ENCODE peak calls at places on chromosome 18, in seven cellular contexts. One of them, this sample, is unnamed.

GRCh38 chr18:31490387-31490786 is 7.6 kb upstream of the DSG2 start:
- DNase-seq in tibial nerve: no peak
- DNase-seq in heart left ventricle: no peak
- DNase-seq in mesothelial cell of epicardium: no peak
- DNase-seq in upper lobe of left lung: no peak
- DNase-seq in chondrocyte: no peak
- DNase-seq in stomach: no peak
- DNase-seq in this sample: no peak

GRCh38 chr18:63974991-63975390 is 5.1 kb downstream of the SERPINB8 start:
- DNase-seq in mesothelial cell of epicardium: no peak
- DNase-seq in tibial nerve: no peak
- DNase-seq in heart left ventricle: no peak
- DNase-seq in stomach: no peak
- DNase-seq in chondrocyte: no peak
- DNase-seq in upper lobe of left lung: no peak
- DNase-seq in this sample: no peak

GRCh38 chr18:56172527-56172926 is 465.9 kb downstream of the TXNL1 start:
- DNase-seq in stomach: no peak
- DNase-seq in chondrocyte: no peak
- DNase-seq in mesothelial cell of epicardium: no peak
- DNase-seq in upper lobe of left lung: no peak
- DNase-seq in tibial nerve: no peak
- DNase-seq in heart left ventricle: no peak
- DNase-seq in this sample: no peak

GRCh38 chr18:36448384-36449290 is 151.1 kb downstream of the FHOD3 start:
- DNase-seq in chondrocyte: no peak
- DNase-seq in mesothelial cell of epicardium: no peak
- DNase-seq in heart left ventricle: no peak
- DNase-seq in tibial nerve: no peak
- DNase-seq in upper lobe of left lung: no peak
- DNase-seq in stomach: no peak
- DNase-seq in this sample: no peak

GRCh38 chr18:10787293-10787901 is 261.6 kb downstream of the NAPG start:
- DNase-seq in heart left ventricle: peak; percentile 67
- DNase-seq in mesothelial cell of epicardium: peak; percentile 78
- DNase-seq in chondrocyte: no peak
- DNase-seq in stomach: peak; percentile 77
- DNase-seq in upper lobe of left lung: no peak
- DNase-seq in tibial nerve: peak; percentile 84
- DNase-seq in this sample: peak; percentile 81

GRCh38 chr18:12057419-12058039 is 36.1 kb upstream of the ANKRD62 start:
- DNase-seq in upper lobe of left lung: peak; percentile 43
- DNase-seq in stomach: no peak
- DNase-seq in mesothelial cell of epicardium: no peak
- DNase-seq in chondrocyte: no peak
- DNase-seq in tibial nerve: no peak
- DNase-seq in heart left ventricle: no peak
- DNase-seq in this sample: no peak

GRCh38 chr18:79642626-79643025 is 37.0 kb upstream of the CTDP1 start:
- DNase-seq in mesothelial cell of epicardium: no peak
- DNase-seq in chondrocyte: no peak
- DNase-seq in upper lobe of left lung: no peak
- DNase-seq in tibial nerve: no peak
- DNase-seq in heart left ventricle: no peak
- DNase-seq in stomach: no peak
- DNase-seq in this sample: no peak

GRCh38 chr18:40987581-40987980 is 967.5 kb upstream of the PIK3C3 start:
- DNase-seq in chondrocyte: no peak
- DNase-seq in tibial nerve: no peak
- DNase-seq in heart left ventricle: no peak
- DNase-seq in stomach: no peak
- DNase-seq in upper lobe of left lung: no peak
- DNase-seq in mesothelial cell of epicardium: no peak
- DNase-seq in this sample: no peak

GRCh38 chr18:7541835-7542234 is 25.3 kb upstream of the PTPRM start:
- DNase-seq in chondrocyte: no peak
- DNase-seq in heart left ventricle: no peak
- DNase-seq in mesothelial cell of epicardium: no peak
- DNase-seq in upper lobe of left lung: no peak
- DNase-seq in tibial nerve: no peak
- DNase-seq in stomach: no peak
- DNase-seq in this sample: no peak

GRCh38 chr18:6414118-6414722 is 491 bp downstream of the L3MBTL4 start:
- DNase-seq in heart left ventricle: peak; percentile 79
- DNase-seq in mesothelial cell of epicardium: peak; percentile 73
- DNase-seq in stomach: peak; percentile 84
- DNase-seq in chondrocyte: no peak
- DNase-seq in upper lobe of left lung: peak; percentile 96
- DNase-seq in tibial nerve: peak; percentile 45
- DNase-seq in this sample: peak; percentile 42

GRCh38 chr18:79191418-79191817 is 122.2 kb downstream of the ATP9B start:
- DNase-seq in stomach: no peak
- DNase-seq in chondrocyte: no peak
- DNase-seq in tibial nerve: no peak
- DNase-seq in upper lobe of left lung: no peak
- DNase-seq in mesothelial cell of epicardium: no peak
- DNase-seq in heart left ventricle: no peak
- DNase-seq in this sample: no peak

GRCh38 chr18:73646772-73647171 is 500.9 kb downstream of the FBXO15 start:
- DNase-seq in heart left ventricle: no peak
- DNase-seq in stomach: no peak
- DNase-seq in tibial nerve: no peak
- DNase-seq in mesothelial cell of epicardium: no peak
- DNase-seq in upper lobe of left lung: no peak
- DNase-seq in chondrocyte: no peak
- DNase-seq in this sample: no peak

GRCh38 chr18:48801728-48802542 is 148.8 kb downstream of the SMAD7 start:
- DNase-seq in stomach: peak; percentile 35
- DNase-seq in heart left ventricle: no peak
- DNase-seq in upper lobe of left lung: no peak
- DNase-seq in chondrocyte: peak; percentile 55
- DNase-seq in mesothelial cell of epicardium: peak; percentile 21
- DNase-seq in tibial nerve: no peak
- DNase-seq in this sample: no peak

GRCh38 chr18:31612124-31612523 is 20.4 kb downstream of the TTR start:
- DNase-seq in tibial nerve: no peak
- DNase-seq in upper lobe of left lung: no peak
- DNase-seq in stomach: no peak
- DNase-seq in heart left ventricle: no peak
- DNase-seq in chondrocyte: no peak
- DNase-seq in mesothelial cell of epicardium: no peak
- DNase-seq in this sample: no peak

GRCh38 chr18:29361843-29362242 is 1184.9 kb upstream of the CDH2 start:
- DNase-seq in stomach: no peak
- DNase-seq in mesothelial cell of epicardium: no peak
- DNase-seq in tibial nerve: no peak
- DNase-seq in upper lobe of left lung: peak; percentile 30
- DNase-seq in heart left ventricle: no peak
- DNase-seq in chondrocyte: no peak
- DNase-seq in this sample: no peak
- TF ChIP-seq CTCF in stomach: no peak
- TF ChIP-seq CTCF in mesothelial cell of epicardium: no peak
- TF ChIP-seq CTCF in tibial nerve: no peak
- TF ChIP-seq CTCF in upper lobe of left lung: no peak
- TF ChIP-seq CTCF in heart left ventricle: no peak
- TF ChIP-seq CTCF in chondrocyte: peak; percentile 18
- TF ChIP-seq CTCF in this sample: no peak

GRCh38 chr18:28178720-28179119 is 1.8 kb upstream of the CDH2 start:
- DNase-seq in upper lobe of left lung: no peak
- DNase-seq in stomach: no peak
- DNase-seq in heart left ventricle: no peak
- DNase-seq in mesothelial cell of epicardium: no peak
- DNase-seq in chondrocyte: no peak
- DNase-seq in tibial nerve: no peak
- DNase-seq in this sample: no peak

GRCh38 chr18:28177828-28178635 is 1.1 kb upstream of the CDH2 start:
- DNase-seq in upper lobe of left lung: peak; percentile 90
- DNase-seq in tibial nerve: no peak
- DNase-seq in mesothelial cell of epicardium: peak; percentile 76
- DNase-seq in heart left ventricle: peak; percentile 77
- DNase-seq in chondrocyte: no peak
- DNase-seq in stomach: peak; percentile 67
- DNase-seq in this sample: peak; percentile 81

GRCh38 chr18:28176674-28176932 is 327 bp downstream of the CDH2 start:
- DNase-seq in upper lobe of left lung: no peak
- DNase-seq in tibial nerve: no peak
- DNase-seq in heart left ventricle: no peak
- DNase-seq in mesothelial cell of epicardium: peak; percentile 53
- DNase-seq in chondrocyte: no peak
- DNase-seq in stomach: no peak
- DNase-seq in this sample: no peak

GRCh38 chr18:28175930-28176673 is 828 bp downstream of the CDH2 start:
- DNase-seq in upper lobe of left lung: peak; percentile 74
- DNase-seq in mesothelial cell of epicardium: peak; percentile 44
- DNase-seq in heart left ventricle: no peak
- DNase-seq in chondrocyte: no peak
- DNase-seq in stomach: no peak
- DNase-seq in tibial nerve: no peak
- DNase-seq in this sample: peak; percentile 46

DNA sequence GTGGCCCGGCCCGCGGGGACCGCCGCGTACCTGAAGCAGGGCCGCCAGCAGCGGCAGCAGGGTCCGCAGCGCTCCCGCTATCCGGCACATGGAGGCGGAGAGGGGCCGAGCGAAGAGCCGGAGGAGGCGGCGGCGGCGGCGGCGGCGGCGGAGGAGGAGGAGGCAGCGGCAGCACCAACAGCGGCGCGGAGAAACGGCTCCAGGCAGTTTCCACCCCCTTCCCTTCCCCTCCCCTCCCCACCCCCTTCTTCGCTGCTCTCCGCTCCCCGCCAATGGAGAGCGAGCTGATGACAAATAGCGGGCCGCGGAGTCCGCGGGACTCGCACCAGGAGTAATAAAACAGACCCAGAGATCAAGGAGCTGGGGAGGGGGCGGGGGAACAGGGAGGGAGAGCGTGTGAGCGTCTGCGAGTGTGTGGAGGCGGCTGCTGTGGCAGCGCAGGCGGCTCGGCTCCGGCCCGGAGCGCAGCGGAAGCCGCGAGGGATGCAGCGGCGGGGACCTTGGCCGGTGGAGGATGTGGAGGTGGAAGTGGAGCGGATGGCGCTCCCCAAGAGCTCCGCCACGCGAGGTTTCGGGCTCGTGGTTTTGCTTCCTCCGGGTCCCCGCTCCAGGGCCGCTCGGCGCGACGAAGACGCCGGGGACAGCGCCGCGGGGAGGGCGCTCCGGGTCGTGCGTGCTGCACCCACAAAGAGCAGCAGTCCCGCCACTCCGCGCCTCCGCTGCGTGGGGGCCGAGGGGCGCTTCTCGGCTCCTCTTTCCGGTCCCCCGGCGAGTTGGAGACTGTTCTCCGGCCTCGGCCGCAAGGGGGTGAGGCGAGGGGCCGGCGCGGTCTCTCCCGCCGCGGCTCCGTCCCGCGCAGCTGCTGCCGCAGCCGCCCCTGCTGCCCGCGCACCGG is at the start of gene CDH2:
- DNase-seq in mesothelial cell of epicardium: peak; percentile 73
- DNase-seq in upper lobe of left lung: peak; percentile 84
- DNase-seq in heart left ventricle: peak; percentile 78
- DNase-seq in tibial nerve: no peak
- DNase-seq in stomach: peak; percentile 51
- DNase-seq in chondrocyte: no peak
- DNase-seq in this sample: peak; percentile 71
- TF ChIP-seq CTCF in mesothelial cell of epicardium: no peak
- TF ChIP-seq CTCF in upper lobe of left lung: no peak
- TF ChIP-seq CTCF in heart left ventricle: no peak
- TF ChIP-seq CTCF in tibial nerve: no peak
- TF ChIP-seq CTCF in stomach: no peak
- TF ChIP-seq CTCF in chondrocyte: peak; percentile 72
- TF ChIP-seq CTCF in this sample: peak; percentile 39

DNA sequence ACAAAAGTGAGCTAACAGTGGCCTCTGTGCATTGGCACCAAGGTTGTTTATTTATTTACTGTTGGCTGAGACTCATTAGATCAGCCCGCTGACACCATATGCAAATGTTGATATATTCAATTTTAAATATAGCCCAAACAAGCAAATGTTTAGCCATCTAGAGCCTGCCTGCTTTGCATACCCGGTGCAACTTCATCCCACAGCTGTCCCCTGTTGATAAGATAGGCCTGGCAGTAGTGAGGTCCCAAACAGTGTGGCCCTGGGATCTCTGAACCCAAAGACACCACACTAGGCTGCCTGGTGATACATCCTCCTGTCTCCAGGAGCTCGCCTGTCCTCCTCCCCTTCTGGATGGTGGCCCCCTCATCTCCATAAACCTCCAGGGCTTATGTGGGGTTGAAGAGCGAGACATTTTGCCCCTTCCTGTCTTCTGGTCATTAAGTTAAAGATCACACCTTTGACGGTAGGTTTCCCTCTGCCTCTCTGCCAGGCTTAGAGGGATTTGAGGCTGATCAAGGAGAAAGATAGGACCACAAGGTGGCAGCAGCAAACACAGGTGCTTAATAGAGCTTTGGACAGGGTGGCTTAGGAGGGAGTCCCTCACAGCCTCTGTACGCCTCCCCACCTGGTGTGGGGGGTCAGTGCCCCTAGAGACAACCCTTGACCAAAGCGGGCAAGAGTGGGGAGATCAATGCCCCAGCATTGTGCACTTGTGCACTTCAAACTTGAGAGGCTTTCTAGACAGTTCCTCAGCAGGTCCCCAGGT is 23.7 kb upstream of the MYO5B start:
- DNase-seq in tibial nerve: no peak
- DNase-seq in chondrocyte: no peak
- DNase-seq in mesothelial cell of epicardium: no peak
- DNase-seq in stomach: peak; percentile 49
- DNase-seq in upper lobe of left lung: no peak
- DNase-seq in heart left ventricle: no peak
- DNase-seq in this sample: peak; percentile 17
- TF ChIP-seq CTCF in tibial nerve: peak; percentile 14
- TF ChIP-seq CTCF in chondrocyte: peak; percentile 66
- TF ChIP-seq CTCF in mesothelial cell of epicardium: no peak
- TF ChIP-seq CTCF in stomach: no peak
- TF ChIP-seq CTCF in upper lobe of left lung: peak; percentile 36
- TF ChIP-seq CTCF in heart left ventricle: no peak
- TF ChIP-seq CTCF in this sample: peak; percentile 19

DNA sequence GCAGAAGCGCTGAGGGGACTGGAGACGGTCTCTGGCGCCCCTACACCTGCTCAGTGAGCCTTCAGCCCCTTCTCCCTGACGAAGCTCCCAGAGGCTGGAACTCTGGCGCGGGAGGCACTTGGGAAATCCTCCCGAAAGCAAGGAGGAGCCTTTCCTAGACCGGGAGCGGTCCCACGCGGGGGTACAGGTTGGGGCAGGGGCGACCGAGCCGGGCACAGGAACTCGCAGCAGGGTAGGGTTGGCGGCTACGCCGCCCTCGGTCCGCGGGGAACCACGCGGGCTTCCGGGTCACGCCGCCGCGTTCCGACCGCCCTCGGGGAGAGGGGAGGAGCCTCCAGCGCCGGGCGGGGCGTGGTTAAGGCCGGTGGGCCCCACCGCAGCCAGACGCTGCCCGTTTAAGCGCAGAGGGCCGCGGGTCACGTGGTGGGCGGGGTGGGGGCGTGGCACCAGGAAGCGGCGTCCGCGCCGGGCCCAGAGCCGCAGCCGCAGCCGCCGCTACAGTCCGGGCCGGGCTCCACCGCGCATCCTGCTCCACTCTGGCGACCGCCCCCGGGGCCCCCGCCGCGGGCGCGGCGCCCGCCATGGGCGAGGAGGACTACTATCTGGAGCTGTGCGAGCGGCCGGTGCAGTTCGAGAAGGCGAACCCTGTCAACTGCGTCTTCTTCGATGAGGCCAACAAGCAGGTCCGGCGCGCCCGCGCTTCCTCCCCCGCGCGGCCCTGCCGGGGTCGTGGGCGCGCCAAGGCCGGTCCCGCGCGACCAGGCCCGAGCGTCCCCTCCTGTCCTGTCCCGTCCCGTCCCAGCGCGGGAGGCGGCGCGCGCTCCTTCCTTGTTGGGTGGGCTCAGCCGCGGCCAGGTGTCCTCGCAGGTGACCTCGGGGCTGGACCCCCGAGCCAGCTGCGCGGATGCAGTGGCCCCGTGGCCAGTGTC is at the start of gene RMC1:
- DNase-seq in stomach: peak; percentile 98
- DNase-seq in chondrocyte: peak; percentile 97
- DNase-seq in mesothelial cell of epicardium: peak; percentile 98
- DNase-seq in tibial nerve: peak; percentile 93
- DNase-seq in upper lobe of left lung: peak; percentile 100
- DNase-seq in heart left ventricle: peak; percentile 99
- DNase-seq in this sample: peak; percentile 97
- TF ChIP-seq CTCF in stomach: no peak
- TF ChIP-seq CTCF in chondrocyte: peak; percentile 44
- TF ChIP-seq CTCF in mesothelial cell of epicardium: no peak
- TF ChIP-seq CTCF in tibial nerve: no peak
- TF ChIP-seq CTCF in upper lobe of left lung: peak; percentile 27
- TF ChIP-seq CTCF in heart left ventricle: peak; percentile 38
- TF ChIP-seq CTCF in this sample: no peak

This sample was measured in endothelial cell.